ENCODE peak calls at places on chromosomes 4 and X, in four cellular contexts. N, G, Q and M are unnamed samples.

GRCh38 chr4:134426821-134427220 is 225.2 kb upstream of the PABPC4L start:
- DNase-seq in G (no peak), N (no peak), Q (no peak), M (no peak)

GRCh38 chr4:109079731-109080130 is 222.7 kb downstream of the COL25A1 start:
- DNase-seq in N (no peak), G (peak), Q (no peak), M (no peak)

GRCh38 chr4:102299708-102300107 is 45.6 kb downstream of the SLC39A8 start:
- DNase-seq in N (no peak), G (peak), Q (no peak), M (peak)

GRCh38 chr4:150574678-150575077 is 7.3 kb upstream of the MAB21L2 start:
- DNase-seq in G (no peak), N (no peak), Q (no peak), M (no peak)

GRCh38 chrX:153640045-153640686 is 6.8 kb upstream of the DUSP9 start:
- DNase-seq in N (no peak), G (no peak), Q (no peak), M (no peak)

GRCh38 chr4:119729815-119730643 is 101.4 kb upstream of the PDE5A start:
- DNase-seq in Q (no peak), N (no peak), G (peak), M (no peak)

GRCh38 chrX:23737413-23737812 is 5.7 kb downstream of the ACOT9 start:
- DNase-seq in G (no peak), N (no peak), Q (no peak), M (no peak)

GRCh38 chr4:114900934-114901333 is 212.5 kb downstream of the NDST4 start:
- DNase-seq in G (no peak), N (no peak), Q (no peak), M (no peak)

GRCh38 chr4:1767058-1767769 is 25.9 kb upstream of the FGFR3 start:
- DNase-seq in G (no peak), Q (no peak), N (no peak), M (no peak)

GRCh38 chrX:110182362-110182761 is 135.5 kb downstream of the AMMECR1 start:
- DNase-seq in Q (no peak), G (no peak), N (no peak), M (no peak)

GRCh38 chr4:119040711-119041185 is 94.9 kb upstream of the MYOZ2 start:
- DNase-seq in Q (no peak), G (peak), N (no peak), M (no peak)

GRCh38 chr4:148261861-148262260 is 180.4 kb downstream of the NR3C2 start:
- DNase-seq in Q (no peak), N (no peak), G (peak), M (no peak)

GRCh38 chrX:46545111-46546005 is at the start of gene ZNF674:
- DNase-seq in G (peak), Q (peak), N (peak), M (peak)

GRCh38 chr4:54625391-54625790 is 32.4 kb upstream of the KIT start:
- DNase-seq in G (no peak), N (no peak), Q (no peak), M (no peak)

GRCh38 chr4:71198958-71199357 is 139.9 kb upstream of the SLC4A4 start:
- DNase-seq in Q (no peak), N (no peak), G (no peak), M (no peak)

GRCh38 chr4:176123710-176124407 is 58.2 kb downstream of the WDR17 start:
- DNase-seq in N (no peak), Q (peak), G (peak), M (no peak)

GRCh38 chrX:31423575-31424284 is 351.9 kb upstream of the FTHL17 start:
- DNase-seq in N (peak), Q (no peak), G (peak), M (peak)

GRCh38 chrX:1093112-1093511 is 119.3 kb downstream of the CRLF2 start:
- DNase-seq in Q (no peak), N (no peak), G (no peak), M (no peak)

GRCh38 chr4:128721896-128722295 is 87.6 kb upstream of the JADE1 start:
- DNase-seq in N (no peak), Q (no peak), G (no peak), M (no peak)

GRCh38 chr4:148067307-148067916 is 335.5 kb downstream of the ARHGAP10 start:
- DNase-seq in G (no peak), Q (no peak), N (no peak), M (no peak)

GRCh38 chrX:151713859-151714258 is 2.0 kb upstream of the FATE1 start:
- DNase-seq in G (peak), N (no peak), Q (no peak), M (no peak)

GRCh38 chr4:3045500-3045850 is 28.9 kb downstream of the HTT-AS start:
- DNase-seq in Q (no peak), N (no peak), G (peak), M (peak)

GRCh38 chr4:116217781-116218180 is 867.6 kb downstream of the TRAM1L1 start:
- DNase-seq in G (peak), Q (no peak), N (no peak), M (no peak)